ENCODE peak calls at places on chromosomes 5 and 9, in eight cellular contexts. H is activated B cell treated with CpG ODN at 0.5 μM for 24 hours; D is body of pancreas; E is activated CD8-positive, alpha-beta T cell treated with anti-CD3 and anti-CD28 coated beads for 36 hours; R is nephron progenitor cell; X is tibial artery; S is astrocyte of the spinal cord; K is bronchial epithelial cell. B is an unnamed sample.

GRCh38 chr9:129384887-129385614 is 207.0 kb upstream of the IER5L start:
- DNase-seq in S (no peak), H (no peak), E (no peak), X (peak; percentile 60), D (no peak), R (no peak), K (no peak), B (no peak)

GRCh38 chr9:92332577-92333287 is 7.0 kb downstream of the CENPP start:
- DNase-seq in E (no peak), H (no peak), D (no peak), R (no peak), X (no peak), S (peak; percentile 57), K (no peak), B (no peak)

GRCh38 chr5:170434953-170435605 is 45.9 kb upstream of the KCNMB1 start:
- DNase-seq in X (peak; percentile 75), H (peak; percentile 39), E (peak; percentile 75), S (peak; percentile 52), K (peak; percentile 23), D (peak; percentile 70), R (peak; percentile 79), B (peak; percentile 54)

GRCh38 chr5:54093081-54093492 is 217.3 kb downstream of the ARL15 start:
- DNase-seq in H (no peak), S (no peak), K (peak; percentile 71), D (no peak), E (no peak), X (no peak), R (no peak), B (no peak)

GRCh38 chr9:37200572-37201005 is 80.2 kb downstream of the ZCCHC7 start:
- DNase-seq in H (no peak), E (no peak), X (no peak), R (no peak), K (peak; percentile 42), D (no peak), S (peak; percentile 61), B (no peak)

GRCh38 chr9:105405514-105406131 is 42.2 kb upstream of the FSD1L start:
- DNase-seq in R (no peak), X (no peak), E (peak; percentile 76), K (no peak), D (no peak), S (peak; percentile 56), H (no peak), B (no peak)

GRCh38 chr9:5800969-5801738 is 31.8 kb downstream of the ERMP1 start:
- DNase-seq in S (no peak), H (no peak), K (peak; percentile 23), R (no peak), D (peak; percentile 17), X (no peak), E (no peak), B (no peak)

GRCh38 chr5:173385832-173386360 is 57.7 kb upstream of the STC2 start:
- DNase-seq in H (no peak), X (no peak), E (no peak), D (no peak), S (no peak), K (peak; percentile 80), R (no peak), B (no peak)

GRCh38 chr9:98216391-98216790 is 24.0 kb upstream of the CORO2A start:
- DNase-seq in S (no peak), K (no peak), H (no peak), D (no peak), E (no peak), R (no peak), X (no peak), B (no peak)

GRCh38 chr9:98217255-98217654 is 24.8 kb upstream of the CORO2A start:
- DNase-seq in K (no peak), D (no peak), X (no peak), H (no peak), S (no peak), R (no peak), E (no peak), B (no peak)

GRCh38 chr9:98214811-98215210 is 22.4 kb upstream of the CORO2A start:
- DNase-seq in D (no peak), E (no peak), R (no peak), K (no peak), X (no peak), H (no peak), S (no peak), B (no peak)

GRCh38 chr9:98215266-98215665 is 22.8 kb upstream of the CORO2A start:
- DNase-seq in E (no peak), K (no peak), R (no peak), X (no peak), D (no peak), S (no peak), H (no peak), B (no peak)

DNA sequence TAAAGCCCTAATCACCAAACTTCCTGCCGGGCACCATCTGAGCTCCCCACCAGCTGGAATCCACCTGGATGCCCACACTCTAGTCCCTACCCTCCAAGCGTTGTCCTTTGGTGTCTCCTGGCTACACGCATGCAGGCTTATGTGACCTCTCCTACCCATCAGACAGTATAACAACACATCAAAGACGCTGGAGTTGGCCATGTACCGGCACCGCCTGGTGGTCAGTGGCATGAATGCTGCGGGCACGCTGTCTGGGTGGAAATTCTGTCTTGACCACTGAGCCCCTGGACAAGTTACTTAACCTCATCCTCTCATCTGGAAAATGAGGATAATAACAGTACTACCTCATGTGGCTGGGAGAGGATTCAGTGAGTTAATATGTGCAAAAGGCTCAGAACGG is 23.4 kb upstream of the CORO2A start:
- DNase-seq in E (peak; percentile 11), H (no peak), X (no peak), K (no peak), S (no peak), R (peak; percentile 53), D (no peak), B (no peak)
- TF ChIP-seq CTCF in E (no peak), H (no peak), X (no peak), K (peak; percentile 51), S (peak; percentile 64), R (peak; percentile 48), D (peak; percentile 8), B (peak; percentile 50)

DNA sequence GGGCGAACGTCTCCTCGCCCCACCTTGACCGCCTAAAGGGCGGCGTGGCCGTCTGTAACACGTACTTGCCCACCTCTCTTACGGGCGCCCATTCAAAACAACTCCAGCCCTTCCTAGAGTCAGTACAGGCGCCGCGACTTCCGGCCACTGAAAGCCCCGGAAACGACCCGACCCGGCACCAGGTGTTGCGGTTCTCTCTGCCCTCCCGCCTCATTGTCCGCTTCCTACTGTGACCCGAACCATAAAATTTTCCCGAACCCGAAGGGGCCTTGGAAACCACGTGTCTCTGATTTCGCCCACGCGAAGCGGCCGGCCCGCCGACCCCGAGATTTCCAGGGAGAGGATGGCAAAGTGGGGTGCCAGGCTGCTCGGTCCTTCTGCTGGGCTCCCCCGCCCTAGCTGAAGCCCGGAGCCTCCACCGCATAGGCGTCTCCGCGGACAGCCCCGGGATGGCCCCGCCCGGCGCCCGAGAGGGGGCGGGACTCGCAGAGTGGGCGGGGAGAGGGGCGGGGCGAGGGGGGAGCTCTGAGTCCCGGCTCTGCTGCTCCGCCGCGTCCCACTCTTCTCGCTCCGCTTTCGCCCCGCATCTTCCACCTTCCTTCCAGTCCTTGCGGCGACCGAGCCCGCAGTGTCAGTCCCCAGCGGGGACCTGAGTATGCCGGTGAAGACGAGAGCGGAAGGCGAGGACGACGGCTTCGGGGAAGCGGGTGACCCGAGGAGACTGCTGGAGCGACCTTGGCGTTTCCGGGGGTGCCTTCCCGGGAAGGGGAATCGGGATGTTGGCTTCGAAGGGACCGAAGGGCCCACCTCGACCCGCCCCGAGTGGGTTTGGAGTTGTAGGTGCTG is 684 bp upstream of the PTGES2 start:
- DNase-seq in R (peak; percentile 83), X (peak; percentile 89), D (peak; percentile 84), S (peak; percentile 93), H (peak; percentile 90), E (peak; percentile 89), K (peak; percentile 79), B (peak; percentile 73)
- TF ChIP-seq CTCF in R (no peak), X (no peak), D (no peak), S (no peak), H (no peak), E (no peak), K (no peak), B (no peak)

GRCh38 chr9:98054376-98054951 is 2.1 kb upstream of the NANS start:
- DNase-seq in D (no peak), X (no peak), H (no peak), K (no peak), S (no peak), R (no peak), E (no peak), B (no peak)

GRCh38 chr9:98056403-98057094 is at the start of gene NANS:
- DNase-seq in D (peak; percentile 96), H (peak; percentile 87), X (peak; percentile 96), R (peak; percentile 93), K (peak; percentile 91), S (peak; percentile 95), E (peak; percentile 96), B (peak; percentile 87)

GRCh38 chr9:98062161-98062560 is 5.6 kb downstream of the NANS start:
- DNase-seq in K (no peak), X (no peak), H (no peak), R (no peak), D (no peak), E (no peak), S (no peak), B (no peak)

GRCh38 chr9:98057095-98057799 is 715 bp downstream of the NANS start:
- DNase-seq in K (peak; percentile 24), D (no peak), E (peak; percentile 66), X (no peak), H (no peak), S (no peak), R (no peak), B (no peak)
- TF ChIP-seq CTCF in K (no peak), D (no peak), E (no peak), X (no peak), H (no peak), S (no peak), R (no peak), B (no peak)

GRCh38 chr5:5884593-5884992 is 462.1 kb downstream of the ICE1 start:
- DNase-seq in X (no peak), R (no peak), E (no peak), H (no peak), K (no peak), S (no peak), D (no peak), B (no peak)

GRCh38 chr5:5887818-5888217 is 465.3 kb downstream of the ICE1 start:
- DNase-seq in H (no peak), D (no peak), X (no peak), R (no peak), E (no peak), S (no peak), K (no peak), B (no peak)

GRCh38 chr5:5885782-5886181 is 463.3 kb downstream of the ICE1 start:
- DNase-seq in E (no peak), K (no peak), R (no peak), H (no peak), S (no peak), D (no peak), X (no peak), B (no peak)

GRCh38 chr5:5886812-5887486 is 464.5 kb downstream of the ICE1 start:
- DNase-seq in S (no peak), K (no peak), H (peak; percentile 51), E (peak; percentile 44), X (no peak), D (peak; percentile 56), R (peak; percentile 58), B (peak; percentile 19)

DNA sequence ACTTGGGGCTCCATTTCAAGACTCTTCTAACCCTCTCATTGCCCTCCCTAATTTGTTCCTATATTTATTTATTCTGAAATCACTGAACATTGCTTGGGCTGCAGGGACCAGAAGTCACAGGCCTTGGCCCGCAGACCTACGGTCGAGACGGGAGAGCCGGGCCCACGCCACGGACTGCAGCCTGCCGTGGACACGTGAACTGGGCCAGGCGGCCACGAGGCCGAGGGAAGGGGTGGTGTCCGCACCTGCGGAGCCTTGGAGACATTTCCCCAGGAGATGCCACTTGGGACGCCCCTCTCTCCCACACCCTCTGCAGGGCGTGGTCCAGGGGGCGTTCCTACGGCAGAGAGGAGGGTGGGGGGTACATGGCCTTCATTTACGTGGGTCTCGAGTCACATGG is 463.9 kb downstream of the ICE1 start:
- DNase-seq in K (no peak), H (no peak), X (no peak), S (no peak), D (no peak), R (no peak), E (no peak), B (no peak)
- TF ChIP-seq CTCF in K (no peak), H (no peak), X (no peak), S (no peak), D (no peak), R (no peak), E (no peak), B (no peak)

B was measured in progenitor cell of endocrine pancreas.